ENCODE peak calls at places on chromosomes 4 and X, in six cellular contexts. B is heart left ventricle, X is fibroblast of lung, Y is AG04450, U is foreskin fibroblast, J is suprapubic skin. E is an unnamed sample.

GRCh38 chr4:81580346-81581013 is 108.8 kb upstream of the RASGEF1B start:
- DNase-seq in X (no peak), U (no peak), Y (no peak), B (no peak), J (no peak), E (no peak)

GRCh38 chr4:25908491-25908901 is 5.5 kb upstream of the SMIM20 start:
- DNase-seq in B (no peak), J (no peak), X (peak), U (peak), Y (peak), E (peak)

GRCh38 chr4:54067163-54067562 is 2.8 kb upstream of the CHIC2 start:
- DNase-seq in B (peak), Y (no peak), U (peak), J (peak), X (peak), E (peak)

GRCh38 chr4:174563399-174563798 is 41.1 kb upstream of the HPGD start:
- DNase-seq in U (no peak), Y (no peak), B (no peak), X (no peak), J (no peak), E (no peak)

GRCh38 chr4:85474818-85475630 is at the start of gene ARHGAP24:
- DNase-seq in B (peak), U (peak), J (peak), X (peak), Y (peak), E (peak)

GRCh38 chr4:5780831-5781480 is 70.0 kb downstream of the EVC start:
- DNase-seq in X (peak), Y (no peak), U (peak), J (no peak), B (peak), E (no peak)

GRCh38 chrX:115232933-115233496 is 881 bp downstream of the LRCH2 start:
- DNase-seq in U (no peak), J (no peak), Y (no peak), X (no peak), B (no peak), E (peak)

GRCh38 chr4:36394352-36394903 is 113.0 kb downstream of the DTHD1 start:
- DNase-seq in Y (no peak), U (no peak), X (no peak), B (no peak), J (no peak), E (no peak)

GRCh38 chr4:141455651-141456050 is 180.7 kb upstream of the IL15 start:
- DNase-seq in Y (no peak), X (peak), J (no peak), U (no peak), B (no peak), E (no peak)

GRCh38 chr4:38095691-38096090 is 135.5 kb downstream of the PTTG2 start:
- DNase-seq in U (no peak), Y (no peak), B (no peak), J (no peak), X (no peak), E (no peak)

GRCh38 chr4:158856852-158857251 is 88.0 kb downstream of the FNIP2 start:
- DNase-seq in B (no peak), U (peak), Y (peak), J (no peak), X (peak), E (peak)

GRCh38 chr4:14234330-14234729 is 606.8 kb upstream of the BOD1L1 start:
- DNase-seq in B (no peak), J (no peak), X (peak), Y (no peak), U (no peak), E (no peak)

DNA sequence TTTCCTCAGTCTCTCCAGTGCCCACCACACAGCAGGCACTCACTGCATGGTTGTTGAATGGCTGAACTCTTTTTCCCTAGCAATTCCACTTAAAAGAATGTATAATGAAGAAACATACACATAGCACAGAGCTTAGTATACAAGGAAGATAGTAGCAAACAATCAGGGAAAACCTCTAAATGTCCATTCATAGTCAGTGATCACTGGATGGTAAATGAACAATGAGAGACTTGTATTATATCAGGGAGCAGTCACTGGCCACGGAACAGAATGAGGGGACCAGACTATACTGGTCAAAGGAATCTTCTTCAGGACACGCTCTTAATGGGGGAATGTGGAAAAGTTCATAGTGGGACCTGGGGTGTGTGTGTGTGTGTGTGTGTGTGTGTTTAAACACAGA is 43.6 kb upstream of the FAM156A start:
- DNase-seq in B (no peak), X (no peak), J (no peak), U (no peak), Y (no peak), E (no peak)
- TF ChIP-seq CTCF in B (no peak), X (no peak), J (no peak), U (no peak), Y (no peak), E (no peak)

GRCh38 chr4:94409947-94410346 is 41.8 kb upstream of the PDLIM5 start:
- DNase-seq in Y (no peak), B (no peak), J (no peak), X (peak), U (no peak), E (no peak)

GRCh38 chr4:94409375-94409679 is 42.4 kb upstream of the PDLIM5 start:
- DNase-seq in B (no peak), J (no peak), X (no peak), Y (no peak), U (no peak), E (no peak)

GRCh38 chr4:94408549-94409374 is 43.0 kb upstream of the PDLIM5 start:
- DNase-seq in U (peak), J (no peak), B (no peak), Y (no peak), X (peak), E (no peak)

GRCh38 chr4:94407846-94408245 is 43.9 kb upstream of the PDLIM5 start:
- DNase-seq in J (no peak), X (peak), B (no peak), Y (no peak), U (no peak), E (no peak)

DNA sequence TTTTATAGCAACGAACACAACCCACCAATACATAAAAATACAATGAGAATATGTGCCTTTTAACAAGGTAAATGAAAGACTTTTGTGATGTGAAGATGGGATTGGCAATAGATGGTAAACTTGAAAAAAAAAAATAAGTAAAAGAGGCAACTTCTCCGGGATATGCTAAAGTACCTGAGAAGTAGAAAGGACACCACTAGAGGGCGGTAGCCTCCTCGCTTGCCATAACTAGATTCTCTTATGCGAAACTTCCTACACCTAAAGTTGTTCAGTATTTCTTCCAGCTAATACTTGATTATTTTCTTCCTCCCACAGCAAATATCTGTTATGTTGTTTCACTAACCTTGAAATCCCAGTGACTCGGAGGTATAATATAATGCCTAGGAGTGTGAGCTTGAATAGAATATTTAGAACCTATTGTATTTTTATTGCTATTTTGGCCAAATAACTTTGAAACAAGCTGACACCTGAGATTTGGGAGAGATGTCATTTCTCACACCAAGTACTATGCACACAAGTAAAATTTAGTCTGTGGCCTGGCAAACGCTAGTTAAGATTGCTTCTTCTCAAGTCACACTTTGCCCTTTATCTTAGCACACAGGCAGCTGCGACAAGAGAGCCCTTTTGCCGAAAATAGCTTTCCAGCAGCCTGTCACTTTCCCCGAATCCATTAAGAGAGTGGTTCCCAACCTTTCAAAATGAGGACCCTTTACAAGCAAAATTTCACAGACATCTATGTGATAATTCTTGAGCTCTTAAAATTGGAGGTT is 44.9 kb upstream of the PDLIM5 start:
- DNase-seq in B (peak), X (peak), J (peak), Y (peak), U (peak), E (peak)
- H3K4me3 ChIP-seq in B (no peak), X (no peak), J (no peak), Y (no peak), U (no peak), E (no peak)

DNA sequence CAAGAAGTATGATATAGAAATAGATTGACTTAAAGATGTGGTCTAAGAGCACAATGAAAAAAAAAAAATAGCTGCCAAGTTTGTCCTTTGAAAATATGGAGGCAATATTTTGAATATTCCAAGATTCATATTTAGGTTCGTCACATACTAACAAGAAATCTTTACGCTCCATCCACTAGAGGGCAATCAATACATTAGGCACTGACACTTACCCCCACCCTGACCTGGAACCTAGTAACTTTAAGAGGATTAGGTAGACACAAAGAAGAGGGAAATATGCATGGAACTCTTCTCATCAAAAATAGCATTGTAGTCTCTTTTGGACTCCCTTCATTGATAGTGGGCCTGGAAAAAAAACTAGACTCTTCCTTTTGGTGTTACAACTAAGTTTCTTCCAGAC is 1108.1 kb downstream of the PCDH19 start:
- DNase-seq in X (no peak), Y (no peak), J (no peak), B (no peak), U (no peak), E (no peak)
- TF ChIP-seq CTCF in X (no peak), Y (no peak), J (no peak), B (no peak), U (no peak), E (no peak)

DNA sequence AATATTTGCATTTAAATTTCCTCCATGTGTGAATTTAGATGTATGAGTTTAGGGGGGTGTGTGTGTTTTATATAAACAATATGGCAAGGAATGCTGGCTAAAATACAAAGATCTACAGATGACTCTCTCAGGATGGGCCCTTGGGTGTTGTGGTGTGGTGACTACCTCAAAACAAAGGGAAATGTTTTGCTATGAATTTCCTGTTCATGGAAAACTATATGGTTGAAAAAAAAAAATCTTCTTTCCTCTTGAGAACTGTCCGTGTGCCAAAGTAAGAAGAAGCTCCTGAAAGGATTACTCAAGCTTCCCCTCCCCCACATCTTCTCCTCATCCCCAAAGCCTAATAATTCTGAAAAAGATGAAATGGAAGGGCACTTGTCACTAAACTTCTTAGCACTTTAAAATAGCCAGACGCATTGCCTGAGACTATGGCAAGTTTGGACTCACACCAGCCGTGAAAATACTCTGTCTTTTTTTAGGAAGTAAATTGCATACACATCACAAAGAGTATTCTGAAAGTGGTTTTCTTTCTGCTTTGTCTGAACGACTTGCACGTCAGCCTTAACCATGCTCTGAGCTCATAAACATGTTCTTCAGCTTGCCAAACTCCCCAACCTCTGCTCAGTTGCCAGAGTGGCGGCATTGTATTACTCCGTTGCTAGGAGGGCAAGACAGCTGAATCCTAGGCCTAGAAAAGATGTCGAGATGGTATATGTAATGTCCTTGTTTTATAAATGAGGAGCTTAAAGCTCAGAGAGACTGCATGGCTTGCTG is 250.4 kb upstream of the JADE1 start:
- DNase-seq in B (no peak), Y (no peak), J (no peak), U (no peak), X (peak), E (peak)
- H3K4me3 ChIP-seq in B (no peak), Y (no peak), J (no peak), U (no peak), X (no peak), E (no peak)

DNA sequence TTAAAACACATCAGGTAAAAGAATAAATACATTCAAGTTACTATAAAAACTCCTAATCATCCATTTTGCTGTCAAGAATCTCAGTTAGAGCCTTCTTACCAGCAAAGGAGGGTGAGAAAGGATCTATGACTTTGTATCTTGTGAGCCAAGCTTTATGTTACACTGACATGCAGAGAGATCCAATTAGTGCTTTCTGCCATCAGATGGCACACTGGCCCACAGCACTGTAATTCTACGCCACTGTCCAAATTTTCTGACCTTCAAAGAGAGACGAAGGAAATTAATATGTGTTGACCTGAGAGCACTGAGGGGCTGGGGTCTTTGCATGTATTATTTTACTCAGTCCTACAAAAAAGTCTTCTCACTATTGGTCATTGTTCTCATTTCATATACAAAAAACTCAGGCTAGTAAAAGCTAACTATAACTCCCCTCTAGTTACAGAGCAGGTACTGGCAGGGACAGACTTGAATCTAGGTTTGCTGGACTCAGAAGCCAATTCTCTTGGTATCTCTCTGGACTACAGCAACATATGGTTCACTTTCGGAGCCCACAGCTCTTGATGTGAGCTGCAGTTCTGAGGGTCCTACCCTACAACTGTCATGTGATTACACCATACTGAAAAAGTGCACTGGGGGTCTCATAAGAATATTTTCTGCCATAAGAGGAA is 157.6 kb downstream of the NR3C2 start:
- DNase-seq in U (no peak), J (no peak), Y (no peak), X (peak), B (no peak), E (no peak)
- TF ChIP-seq CTCF in U (no peak), J (no peak), Y (no peak), X (peak), B (peak), E (peak)

GRCh38 chr4:148023782-148024181 is 291.9 kb downstream of the ARHGAP10 start:
- DNase-seq in U (no peak), X (no peak), J (no peak), Y (no peak), B (no peak), E (no peak)
- H3K4me3 ChIP-seq in U (no peak), X (no peak), J (no peak), Y (no peak), B (no peak), E (no peak)

E was measured in astrocyte of the spinal cord.